ENCODE peak calls at places on chromosome 18, in nine cellular contexts. H, T, L, R, M, V, P, Y and S are unnamed samples.
A peak's percentile ranks its signal among the peaks of the same experiment; 100 is the strongest.

GRCh38 chr18:1528964-1529509 is 624.4 kb downstream of the ADCYAP1 start:
- DNase-seq in V (no peak), H (no peak), T (no peak), Y (no peak), P (no peak), R (no peak), M (no peak), L (no peak), S (no peak)

GRCh38 chr18:9732031-9732430 is 23.9 kb downstream of the RAB31 start:
- DNase-seq in L (no peak), T (no peak), M (no peak), P (no peak), R (no peak), Y (no peak), H (no peak), V (no peak), S (no peak)

GRCh38 chr18:63040788-63041410 is 278.7 kb downstream of the BCL2 start:
- DNase-seq in Y (no peak), R (no peak), P (no peak), H (no peak), L (no peak), V (no peak), T (no peak), M (peak; percentile 59), S (no peak)

GRCh38 chr18:8367217-8367988 is 241.8 kb upstream of the RAB12 start:
- DNase-seq in Y (peak; percentile 30), T (peak; percentile 39), P (peak; percentile 90), H (peak; percentile 7), R (peak; percentile 40), V (peak; percentile 2), M (peak; percentile 43), L (peak; percentile 79), S (peak; percentile 62)

GRCh38 chr18:49227456-49227855 is 233.0 kb downstream of the DYM start:
- DNase-seq in H (no peak), P (no peak), R (no peak), M (no peak), Y (no peak), T (no peak), V (peak; percentile 5), L (no peak), S (no peak)

GRCh38 chr18:8706545-8706980 is 1.2 kb downstream of the MTCL1 start:
- DNase-seq in M (no peak), R (no peak), P (peak; percentile 39), Y (no peak), H (no peak), L (no peak), T (no peak), V (peak; percentile 13), S (no peak)

GRCh38 chr18:78704960-78705600 is 274.5 kb upstream of the SALL3 start:
- DNase-seq in Y (no peak), V (no peak), T (no peak), H (no peak), M (no peak), P (no peak), R (no peak), L (no peak), S (no peak)

GRCh38 chr18:21110667-21111350 is 804 bp downstream of the ROCK1 start:
- DNase-seq in T (peak; percentile 66), L (peak; percentile 45), M (peak; percentile 38), P (no peak), R (peak; percentile 20), Y (peak; percentile 53), H (peak; percentile 19), V (peak; percentile 63), S (peak; percentile 73)

GRCh38 chr18:332721-333513 is 65.1 kb upstream of the THOC1 start:
- DNase-seq in Y (peak; percentile 37), V (no peak), T (no peak), H (no peak), P (no peak), M (no peak), L (no peak), R (no peak), S (no peak)

GRCh38 chr18:58988595-58988994 is 123.9 kb downstream of the ZNF532 start:
- DNase-seq in V (no peak), P (no peak), M (no peak), R (no peak), L (no peak), T (no peak), Y (no peak), H (no peak), S (no peak)

GRCh38 chr18:59029663-59030421 is 109.8 kb upstream of the SEC11C start:
- DNase-seq in Y (no peak), H (no peak), V (no peak), M (no peak), R (no peak), T (no peak), L (no peak), P (peak; percentile 42), S (no peak)

GRCh38 chr18:48123324-48123723 is 192.9 kb upstream of the SMAD2 start:
- DNase-seq in Y (no peak), T (no peak), H (no peak), V (no peak), P (no peak), L (no peak), R (no peak), M (no peak), S (no peak)

GRCh38 chr18:39909706-39910105 is 2045.3 kb upstream of the PIK3C3 start:
- DNase-seq in Y (no peak), H (no peak), V (no peak), M (no peak), T (no peak), L (no peak), R (no peak), P (no peak), S (no peak)

GRCh38 chr18:62183578-62184195 is 3.2 kb downstream of the PIGN start:
- DNase-seq in L (peak; percentile 38), P (peak; percentile 60), V (no peak), T (no peak), H (peak; percentile 52), Y (no peak), M (peak; percentile 25), R (no peak), S (no peak)

GRCh38 chr18:34990571-34990970 is 50.6 kb upstream of the MAPRE2 start:
- DNase-seq in T (no peak), P (no peak), V (no peak), R (no peak), M (no peak), Y (peak; percentile 33), H (no peak), L (no peak), S (no peak)

GRCh38 chr18:34707670-34708069 is 2.4 kb upstream of the DTNA start:
- DNase-seq in M (no peak), L (no peak), H (peak; percentile 35), Y (peak; percentile 38), T (peak; percentile 33), P (peak; percentile 29), R (no peak), V (no peak), S (no peak)

GRCh38 chr18:57915848-57916596 is 112.9 kb upstream of the ATP8B1 start:
- DNase-seq in P (peak; percentile 43), T (no peak), M (no peak), R (no peak), Y (no peak), L (peak; percentile 15), V (no peak), H (no peak), S (no peak)

DNA sequence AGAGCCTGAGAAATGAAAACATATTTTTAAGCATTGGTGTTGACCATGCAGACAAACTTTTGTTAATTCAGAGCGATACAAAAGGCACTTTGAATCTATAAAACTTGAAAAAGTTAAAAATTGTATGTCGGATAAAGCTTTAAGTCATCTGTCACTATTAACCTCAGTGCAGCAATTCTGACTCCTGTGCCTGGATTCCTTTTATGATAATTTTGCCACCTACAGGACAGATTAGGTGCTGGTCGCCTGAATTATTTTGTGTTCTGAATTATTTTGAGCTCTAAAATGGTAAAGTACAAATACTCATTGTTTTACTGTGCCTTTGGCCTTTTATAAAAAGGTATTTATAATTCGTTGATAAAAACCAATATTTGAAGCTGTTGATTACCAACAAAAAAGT is 19.4 kb upstream of the RNF138 start:
- DNase-seq in V (no peak), T (no peak), H (no peak), P (no peak), R (no peak), M (peak; percentile 24), L (no peak), Y (no peak), S (no peak)
- TF ChIP-seq CTCF in V (peak; percentile 66), T (peak; percentile 11), H (peak; percentile 25), P (peak; percentile 36), R (peak; percentile 55), M (peak; percentile 31), L (peak; percentile 66), Y (peak; percentile 33), S (peak; percentile 40)

GRCh38 chr18:69002233-69002632 is 204.4 kb downstream of the CCDC102B start:
- DNase-seq in T (no peak), Y (no peak), H (no peak), V (no peak), M (no peak), L (no peak), R (no peak), P (peak; percentile 18), S (no peak)
- TF ChIP-seq CTCF in T (no peak), Y (no peak), H (no peak), V (no peak), M (no peak), L (peak; percentile 54), R (peak; percentile 32), P (peak; percentile 46), S (no peak)

DNA sequence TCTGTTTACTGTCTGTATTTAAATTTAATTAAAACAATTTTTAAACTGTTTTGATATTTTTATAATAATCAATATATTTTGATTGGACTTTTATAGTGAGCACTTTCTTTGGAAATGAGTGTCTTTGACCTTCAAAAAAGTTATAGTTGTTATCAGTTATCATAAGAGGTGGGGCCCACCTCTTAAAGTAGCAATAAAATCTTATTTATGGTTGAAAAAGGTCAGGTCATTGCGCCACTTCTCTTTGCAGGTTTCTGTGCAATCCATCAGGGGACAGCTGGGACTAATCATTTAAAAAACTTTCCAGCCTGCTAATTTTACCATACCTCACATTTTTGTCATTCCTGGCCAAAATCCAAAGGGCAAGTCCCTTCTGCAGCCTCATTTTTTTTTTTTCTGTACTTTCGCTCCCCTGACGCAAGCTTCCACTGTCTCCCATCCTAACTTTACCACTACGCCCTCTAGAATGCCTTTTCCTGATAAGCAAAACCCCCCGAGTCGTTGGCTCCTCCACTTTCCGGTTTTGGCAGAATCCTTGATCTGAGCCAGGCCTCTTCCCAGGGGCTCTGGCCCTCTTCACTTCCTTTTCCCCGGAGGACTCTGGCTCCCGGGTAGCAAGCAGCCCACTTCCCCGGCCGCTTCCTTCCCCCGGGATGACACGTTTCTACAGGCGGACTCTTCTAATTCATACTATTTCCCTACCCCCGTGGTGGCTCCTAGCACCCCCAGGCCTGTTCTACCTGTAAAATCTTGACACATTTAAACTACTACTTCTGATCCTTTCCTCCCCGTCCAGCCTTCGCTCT is 1.1 kb upstream of the SEH1L start:
- DNase-seq in M (no peak), H (peak; percentile 58), P (peak; percentile 73), R (no peak), V (no peak), Y (peak; percentile 76), T (peak; percentile 58), L (peak; percentile 66), S (no peak)
- TF ChIP-seq CTCF in M (no peak), H (no peak), P (no peak), R (no peak), V (no peak), Y (no peak), T (no peak), L (no peak), S (no peak)

DNA sequence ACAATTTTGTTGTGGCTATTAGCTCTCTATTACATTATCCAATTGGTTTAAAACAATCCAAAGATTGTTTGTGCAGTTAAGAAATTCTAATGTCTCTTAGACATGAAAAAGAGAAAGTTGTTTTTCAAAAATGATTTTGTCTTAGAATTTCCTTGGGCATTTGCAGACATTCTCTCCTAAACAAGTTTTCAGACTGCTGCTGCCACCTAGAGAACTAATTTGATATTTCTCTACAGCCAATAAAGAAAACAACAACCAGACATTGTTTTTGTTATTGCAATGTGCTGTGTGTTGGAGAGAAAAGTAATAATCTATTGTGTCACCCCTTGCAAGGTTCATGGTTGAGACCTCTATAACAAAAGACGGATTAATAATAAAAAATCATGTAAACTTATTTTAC is 119.0 kb upstream of the SYT4 start:
- DNase-seq in Y (no peak), T (no peak), R (no peak), L (peak; percentile 13), H (peak; percentile 5), V (no peak), M (no peak), P (peak; percentile 38), S (no peak)
- TF ChIP-seq CTCF in Y (no peak), T (no peak), R (peak; percentile 69), L (peak; percentile 43), H (no peak), V (no peak), M (no peak), P (peak; percentile 69), S (no peak)